ENCODE peak calls at places on chromosomes 7 and 10, in five cellular contexts. F, W, U, Q and K are unnamed samples.

GRCh38 chr10:1268856-1269255 is 212.7 kb downstream of the WDR37 start:
- DNase-seq in U (no peak), F (no peak), Q (no peak), W (no peak), K (no peak)

GRCh38 chr7:16535500-16535899 is 8.9 kb downstream of the LRRC72 start:
- DNase-seq in F (no peak), W (no peak), Q (no peak), U (no peak), K (no peak)

GRCh38 chr10:58942724-58943123 is 233.7 kb upstream of the PHYHIPL start:
- DNase-seq in Q (no peak), U (no peak), F (no peak), W (no peak), K (no peak)

GRCh38 chr7:114426380-114426779 is 11.8 kb downstream of the FOXP2 start:
- DNase-seq in F (no peak), Q (no peak), U (no peak), W (no peak), K (no peak)

GRCh38 chr7:130332259-130333053 is 12.2 kb upstream of the CPA5 start:
- DNase-seq in Q (no peak), W (no peak), U (no peak), F (no peak), K (no peak)

GRCh38 chr7:50303082-50303893 is 1.2 kb upstream of the IKZF1 start:
- DNase-seq in Q (no peak), F (no peak), W (no peak), U (no peak), K (no peak)

GRCh38 chr10:86218160-86218559 is 148.4 kb downstream of the GRID1 start:
- DNase-seq in W (no peak), F (no peak), Q (no peak), U (no peak), K (no peak)

GRCh38 chr10:99630991-99631390 is 10.8 kb upstream of the SLC25A28 start:
- DNase-seq in W (no peak), Q (no peak), F (no peak), U (no peak), K (no peak)

GRCh38 chr10:86730227-86730626 is 26.2 kb upstream of the BMPR1A start:
- DNase-seq in F (peak), Q (no peak), W (no peak), U (peak), K (no peak)

GRCh38 chr10:70404906-70405824 is 1.2 kb downstream of the EIF4EBP2 start:
- DNase-seq in U (peak), Q (peak), F (peak), W (peak), K (peak)

GRCh38 chr7:9945131-9945530 is 1028.5 kb upstream of the PHF14 start:
- DNase-seq in Q (no peak), U (no peak), W (no peak), F (no peak), K (no peak)

GRCh38 chr7:2807846-2808772 is 36.0 kb downstream of the GNA12 start:
- DNase-seq in W (no peak), U (peak), Q (peak), F (no peak), K (no peak)

GRCh38 chr7:131235489-131236317 is 92.0 kb upstream of the MKLN1 start:
- DNase-seq in Q (peak), F (peak), W (no peak), U (peak), K (peak)

GRCh38 chr7:408651-409343 is 110.8 kb downstream of the PDGFA start:
- DNase-seq in F (no peak), Q (no peak), W (no peak), U (no peak), K (no peak)

GRCh38 chr10:108591417-108591816 is 1331.9 kb downstream of the XPNPEP1 start:
- DNase-seq in U (peak), F (no peak), Q (no peak), W (no peak), K (no peak)

GRCh38 chr10:77244746-77245145 is 392.9 kb downstream of the KCNMA1 start:
- DNase-seq in Q (peak), U (no peak), W (no peak), F (no peak), K (peak)

GRCh38 chr7:130160455-130160854 is 44.8 kb downstream of the TMEM209 start:
- DNase-seq in Q (no peak), U (no peak), F (no peak), W (no peak), K (no peak)

GRCh38 chr7:91852263-91852741 is 28.2 kb downstream of the MTERF1 start:
- DNase-seq in Q (peak), W (no peak), F (no peak), U (peak), K (peak)

GRCh38 chr7:88449410-88449809 is 142.7 kb upstream of the STEAP4 start:
- DNase-seq in U (no peak), Q (no peak), F (no peak), W (no peak), K (no peak)

GRCh38 chr10:46291817-46292572 is 5.2 kb downstream of the ANTXRL start:
- DNase-seq in W (no peak), Q (no peak), F (no peak), U (no peak), K (no peak)

GRCh38 chr10:33483124-33483794 is 148.8 kb upstream of the NRP1 start:
- DNase-seq in U (no peak), Q (no peak), F (no peak), W (no peak), K (no peak)

GRCh38 chr7:70434376-70434775 is 697.6 kb upstream of the GALNT17 start:
- DNase-seq in F (no peak), U (peak), Q (no peak), W (no peak), K (no peak)

GRCh38 chr7:30925913-30926312 is 14.3 kb downstream of the AQP1 start:
- DNase-seq in Q (no peak), W (no peak), F (no peak), U (no peak), K (no peak)

GRCh38 chr7:105355701-105356100 is 33.0 kb downstream of the SRPK2 start:
- DNase-seq in Q (no peak), W (no peak), F (no peak), U (no peak), K (no peak)

GRCh38 chr10:79178614-79179403 is 110.0 kb downstream of the ZMIZ1 start:
- DNase-seq in Q (peak), W (no peak), U (peak), F (peak), K (peak)

GRCh38 chr7:18993933-18994668 is 123.3 kb downstream of the TWIST1 start:
- DNase-seq in W (no peak), Q (no peak), U (peak), F (no peak), K (peak)

GRCh38 chr7:8761731-8762130 is 328.3 kb downstream of the NXPH1 start:
- DNase-seq in W (no peak), F (no peak), Q (no peak), U (no peak), K (no peak)

GRCh38 chr10:35626971-35627507 is 15.1 kb downstream of the FZD8 start:
- DNase-seq in Q (no peak), F (no peak), U (peak), W (no peak), K (no peak)

GRCh38 chr10:24952146-24952700 is at the start of gene PRTFDC1:
- DNase-seq in U (no peak), Q (no peak), W (peak), F (peak), K (peak)

GRCh38 chr7:82925331-82925730 is 237.4 kb downstream of the PCLO start:
- DNase-seq in F (no peak), W (no peak), Q (no peak), U (no peak), K (no peak)

GRCh38 chr10:649798-650690 is 39.4 kb downstream of the DIP2C start:
- DNase-seq in U (no peak), Q (no peak), W (no peak), F (no peak), K (no peak)

GRCh38 chr7:103336781-103337180 is 7.8 kb downstream of the DNAJC2 start:
- DNase-seq in U (no peak), Q (no peak), W (no peak), F (no peak), K (no peak)

GRCh38 chr10:32140403-32140802 is 84.2 kb upstream of the KIF5B start:
- DNase-seq in W (no peak), F (no peak), U (no peak), Q (no peak), K (no peak)

GRCh38 chr10:32142646-32143045 is 86.4 kb upstream of the KIF5B start:
- DNase-seq in Q (peak), F (no peak), U (peak), W (no peak), K (peak)

GRCh38 chr10:32143302-32143847 is 87.2 kb upstream of the KIF5B start:
- DNase-seq in Q (no peak), F (no peak), W (no peak), U (peak), K (no peak)

GRCh38 chr10:32141018-32141807 is 85.0 kb upstream of the KIF5B start:
- DNase-seq in F (peak), U (peak), W (no peak), Q (peak), K (no peak)

DNA sequence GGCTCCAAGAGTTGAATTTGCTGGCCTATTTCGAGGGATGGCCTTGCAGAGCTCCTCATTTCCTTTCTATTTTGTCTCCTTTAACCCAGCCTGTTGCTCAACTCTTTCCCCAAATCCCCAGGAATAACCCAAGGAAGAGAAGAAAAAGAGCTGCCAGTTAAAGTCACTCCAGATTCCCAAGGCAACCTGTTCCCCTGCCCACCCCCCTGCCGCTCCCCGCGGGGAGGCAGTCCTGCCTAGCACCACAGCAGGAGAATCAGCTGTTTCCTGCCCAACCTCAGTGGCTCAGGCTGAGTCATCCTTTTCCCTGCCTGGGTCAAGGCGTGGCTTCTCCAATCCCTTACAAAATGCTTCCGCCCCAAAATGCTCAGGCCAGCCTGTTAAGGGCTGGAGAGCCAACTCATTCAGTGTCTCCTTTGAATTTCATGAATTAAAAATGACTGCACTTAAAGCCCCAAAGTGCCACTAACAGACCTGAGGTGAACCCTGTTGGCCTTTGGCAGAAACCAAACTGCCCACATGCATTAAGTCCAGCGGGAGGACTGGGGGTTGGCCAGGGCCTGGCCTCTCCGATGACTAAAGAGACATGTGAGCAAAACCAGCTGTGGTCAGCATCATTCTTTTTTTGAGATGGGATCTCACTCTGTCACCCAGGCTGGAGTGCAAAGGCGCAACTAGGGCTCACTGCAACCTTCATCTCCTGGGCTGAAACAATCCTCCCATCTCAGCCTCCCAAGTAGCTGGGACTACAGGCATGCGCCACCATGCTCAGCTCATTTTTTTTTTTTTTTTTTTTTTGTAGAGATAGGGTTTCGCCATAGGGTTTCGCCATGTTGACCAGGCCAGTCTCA is 83.2 kb upstream of the KIF5B start:
- DNase-seq in U (peak), F (peak), Q (peak), W (peak), K (peak)
- TF ChIP-seq CTCF in U (peak), F (no peak), Q (no peak), W (no peak), K (peak)

GRCh38 chr7:99554929-99555328 is 3.0 kb upstream of the FAM200A start:
- DNase-seq in U (no peak), W (no peak), Q (no peak), F (no peak), K (no peak)
- TF ChIP-seq CTCF in U (no peak), W (no peak), Q (no peak), F (no peak), K (no peak)

GRCh38 chr10:125162181-125162906 is 2.0 kb upstream of the CTBP2 start:
- DNase-seq in Q (no peak), F (no peak), W (no peak), U (no peak), K (no peak)

GRCh38 chr10:125161570-125162139 is 1.3 kb upstream of the CTBP2 start:
- DNase-seq in F (no peak), U (peak), Q (no peak), W (no peak), K (peak)

GRCh38 chr10:125159932-125160855 is at the start of gene CTBP2:
- DNase-seq in Q (peak), U (peak), F (peak), W (peak), K (no peak)

GRCh38 chr10:125159486-125159931 is 854 bp downstream of the CTBP2 start:
- DNase-seq in W (no peak), U (no peak), F (no peak), Q (no peak), K (no peak)

DNA sequence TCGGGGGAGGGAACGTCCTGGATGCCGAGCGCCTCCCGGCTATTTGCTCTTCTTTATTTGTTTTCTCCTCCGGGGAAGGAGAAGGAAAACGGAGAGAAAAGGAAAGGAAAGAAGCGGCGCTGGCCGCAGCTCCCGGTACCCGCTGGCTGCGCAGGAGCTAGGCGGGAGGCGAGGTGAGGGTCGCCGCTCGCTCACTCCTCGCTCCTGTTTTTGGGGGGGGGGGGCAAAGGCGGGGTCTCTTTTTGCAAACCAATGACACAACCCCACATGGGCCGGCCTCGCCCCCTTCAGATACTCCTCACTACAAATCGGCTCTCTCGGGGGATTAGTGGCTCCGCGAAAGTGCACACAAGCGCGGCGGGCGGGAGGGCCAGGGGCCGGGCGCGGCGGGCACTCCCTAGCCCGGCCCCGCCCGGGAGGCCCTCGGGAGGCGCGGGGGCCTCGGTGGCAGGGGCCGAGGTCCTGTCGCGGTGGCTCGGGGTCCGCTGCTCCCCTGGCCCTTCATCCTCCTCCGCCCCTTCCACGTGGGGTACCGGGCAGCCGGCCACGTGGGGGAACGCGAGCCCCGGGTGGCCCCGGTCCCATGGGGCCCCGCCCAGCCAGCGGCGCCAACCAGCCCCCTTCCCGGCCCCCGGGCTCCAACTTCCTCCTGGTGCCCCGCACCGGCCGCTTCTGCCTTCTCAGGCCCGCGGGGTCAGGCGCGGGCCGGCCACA is 650 bp upstream of the CTBP2 start:
- DNase-seq in Q (peak), U (peak), W (peak), F (peak), K (peak)
- TF ChIP-seq CTCF in Q (no peak), U (peak), W (no peak), F (no peak), K (no peak)

DNA sequence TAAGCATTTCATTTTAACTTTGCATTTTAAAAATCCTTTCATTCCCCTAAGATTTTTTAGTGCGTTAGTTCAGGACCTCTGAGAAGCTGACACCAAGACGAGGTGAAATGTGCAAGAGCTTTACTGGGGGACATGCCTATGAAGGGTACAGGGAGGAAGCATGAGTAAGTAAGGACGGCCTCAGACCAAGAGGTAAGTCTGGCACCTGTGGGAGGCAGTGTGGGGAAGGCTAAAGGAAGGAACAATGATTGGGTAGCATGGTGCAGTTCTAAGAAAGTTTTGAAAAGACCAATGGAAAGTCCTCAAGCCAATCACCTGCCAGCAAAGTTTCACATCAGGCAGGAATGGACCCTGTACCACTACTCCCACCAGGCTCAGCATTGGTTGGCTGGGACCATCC is 369.2 kb downstream of the GFRA1 start:
- DNase-seq in F (no peak), Q (no peak), W (no peak), U (no peak), K (no peak)
- TF ChIP-seq CTCF in F (no peak), Q (no peak), W (no peak), U (no peak), K (no peak)

GRCh38 chr7:156560075-156560474 is 80.5 kb upstream of the RNF32 start:
- DNase-seq in W (no peak), Q (no peak), U (no peak), F (no peak), K (no peak)
- TF ChIP-seq CTCF in W (peak), Q (no peak), U (no peak), F (no peak), K (peak)

DNA sequence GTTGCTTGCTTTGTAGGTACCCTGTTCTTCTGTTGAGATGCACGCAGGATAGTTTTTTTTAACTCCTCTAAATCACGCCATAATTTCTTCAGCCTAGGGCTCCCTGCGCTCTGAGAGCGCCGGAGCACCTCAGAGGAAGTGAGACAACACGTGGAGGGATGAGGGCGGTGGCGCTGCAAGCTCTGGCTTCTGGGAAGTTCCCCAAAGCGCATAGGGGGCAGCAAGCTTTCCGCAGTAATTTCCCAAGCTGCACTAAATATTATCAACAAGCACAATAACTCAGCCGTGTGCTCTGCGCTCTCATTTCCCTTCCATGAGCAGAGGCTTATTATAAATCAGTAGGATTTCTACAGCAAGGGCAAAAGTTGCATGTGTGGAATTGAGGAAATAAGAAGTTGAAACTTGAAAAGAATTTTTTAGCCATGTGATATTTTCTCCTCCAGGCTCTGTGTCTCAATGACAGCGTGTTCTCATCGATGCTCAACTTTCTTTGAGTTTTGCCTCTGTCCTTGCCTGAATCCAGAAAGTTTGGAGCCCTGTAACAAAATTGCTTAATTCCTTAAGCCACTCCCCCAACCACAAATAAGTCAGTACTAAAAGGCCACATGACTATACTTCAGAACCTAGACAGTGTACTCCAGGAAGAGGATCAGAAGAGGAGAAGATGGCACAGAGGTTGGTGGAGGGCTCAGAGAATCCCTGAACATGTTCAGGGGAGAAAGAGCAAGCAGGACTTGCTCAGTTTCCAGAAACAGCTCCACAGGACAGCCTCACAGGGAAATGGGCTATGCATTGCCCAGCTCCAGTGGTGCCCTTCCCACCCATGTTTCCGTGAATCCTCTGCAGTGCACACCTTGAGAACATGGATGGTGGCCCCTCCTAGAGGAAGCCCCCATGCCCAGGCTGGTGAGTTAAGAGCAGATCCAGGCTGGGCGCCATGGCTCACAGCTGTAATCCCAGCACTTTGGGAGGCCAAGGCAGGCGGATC is 221.5 kb upstream of the GHITM start:
- DNase-seq in F (no peak), Q (no peak), U (no peak), W (peak), K (no peak)
- TF ChIP-seq CTCF in F (peak), Q (no peak), U (no peak), W (peak), K (no peak)

DNA sequence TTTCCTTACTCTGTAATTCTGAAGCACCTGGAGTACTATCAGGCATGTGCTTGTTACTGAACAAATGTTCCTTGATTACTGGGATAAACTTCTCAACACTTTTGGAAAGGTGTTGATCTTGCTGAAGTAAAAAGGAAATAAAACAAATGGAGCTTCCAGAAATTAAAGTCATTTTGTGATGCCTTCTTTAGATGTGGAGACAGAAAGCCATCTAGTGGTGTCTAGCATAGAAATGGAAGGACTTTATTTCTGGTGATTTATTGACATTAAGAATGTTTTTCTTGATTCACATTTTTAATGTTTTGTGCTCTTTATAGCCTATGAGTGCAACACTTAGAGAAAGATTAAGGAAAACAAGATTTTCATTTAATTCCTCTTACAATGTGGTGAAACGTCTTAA is 1.4 kb downstream of the SFR1 start:
- DNase-seq in Q (no peak), W (no peak), F (no peak), U (peak), K (peak)
- TF ChIP-seq CTCF in Q (peak), W (peak), F (peak), U (peak), K (peak)